ENCODE peak calls at places on chromosome 5, in seven cellular contexts. J, C, W, X, I, F and T are unnamed samples.

GRCh38 chr5:159548517-159548916 is 218.2 kb upstream of the IL12B start:
- DNase-seq in J (no peak), C (no peak), W (no peak), X (no peak), I (no peak), F (no peak), T (no peak)

GRCh38 chr5:181100121-181101015 is 30.6 kb downstream of the OR2V1 start:
- DNase-seq in J (no peak), C (no peak), W (no peak), X (no peak), I (no peak), F (no peak), T (peak; percentile 57)

GRCh38 chr5:115586525-115587146 is 15.6 kb downstream of the TICAM2 start:
- DNase-seq in J (no peak), C (no peak), W (peak; percentile 54), X (no peak), I (no peak), F (no peak), T (no peak)

GRCh38 chr5:154756871-154757646 is 1.9 kb downstream of the LARP1 start:
- DNase-seq in J (no peak), C (no peak), W (peak; percentile 30), X (peak; percentile 57), I (peak; percentile 36), F (peak; percentile 48), T (peak; percentile 59)

GRCh38 chr5:154198611-154199230 is 8.2 kb downstream of the GALNT10 start:
- DNase-seq in J (peak; percentile 58), C (no peak), W (peak; percentile 89), X (no peak), I (no peak), F (no peak), T (no peak)

GRCh38 chr5:84688566-84688965 is 303.9 kb upstream of the EDIL3 start:
- DNase-seq in J (peak; percentile 90), C (no peak), W (peak; percentile 72), X (no peak), I (no peak), F (no peak), T (no peak)

GRCh38 chr5:11384441-11385250 is 519.6 kb downstream of the CTNND2 start:
- DNase-seq in J (no peak), C (no peak), W (no peak), X (no peak), I (no peak), F (peak; percentile 71), T (peak; percentile 69)

GRCh38 chr5:100560860-100561259 is 25.7 kb downstream of the FAM174A start:
- DNase-seq in J (no peak), C (no peak), W (peak; percentile 35), X (no peak), I (no peak), F (no peak), T (no peak)

GRCh38 chr5:58133631-58134296 is 326.1 kb downstream of the PLK2 start:
- DNase-seq in J (peak; percentile 36), C (no peak), W (peak; percentile 79), X (no peak), I (no peak), F (no peak), T (no peak)

GRCh38 chr5:1139806-1140187 is 27.9 kb upstream of the SLC12A7 start:
- DNase-seq in J (no peak), C (no peak), W (no peak), X (no peak), I (no peak), F (no peak), T (no peak)

GRCh38 chr5:159486836-159487235 is 156.5 kb upstream of the IL12B start:
- DNase-seq in J (no peak), C (no peak), W (no peak), X (no peak), I (no peak), F (no peak), T (no peak)

GRCh38 chr5:145838276-145838675 is 3.1 kb upstream of the PRELID2 start:
- DNase-seq in J (no peak), C (no peak), W (no peak), X (no peak), I (no peak), F (peak; percentile 58), T (no peak)

GRCh38 chr5:96093340-96093739 is 131.7 kb upstream of the ELL2 start:
- DNase-seq in J (no peak), C (no peak), W (no peak), X (no peak), I (no peak), F (peak; percentile 81), T (no peak)

GRCh38 chr5:92885950-92886349 is 695.1 kb downstream of the NR2F1-AS1 start:
- DNase-seq in J (no peak), C (no peak), W (no peak), X (no peak), I (no peak), F (no peak), T (peak; percentile 47)

GRCh38 chr5:52880541-52880940 is 92.8 kb downstream of the ITGA1 start:
- DNase-seq in J (no peak), C (no peak), W (no peak), X (no peak), I (no peak), F (no peak), T (no peak)

GRCh38 chr5:133624316-133624715 is 12.0 kb upstream of the FSTL4 start:
- DNase-seq in J (no peak), C (no peak), W (no peak), X (no peak), I (no peak), F (no peak), T (no peak)

GRCh38 chr5:88109806-88110205 is 158.8 kb downstream of the TMEM161B start:
- DNase-seq in J (no peak), C (no peak), W (peak; percentile 2), X (no peak), I (no peak), F (no peak), T (no peak)

GRCh38 chr5:135986891-135987401 is 32.2 kb upstream of the LECT2 start:
- DNase-seq in J (no peak), C (no peak), W (peak; percentile 38), X (no peak), I (no peak), F (no peak), T (no peak)

GRCh38 chr5:124774002-124774318 is 27.5 kb upstream of the ZNF608 start:
- DNase-seq in J (no peak), C (no peak), W (no peak), X (no peak), I (no peak), F (no peak), T (no peak)

GRCh38 chr5:36403601-36404311 is 102.1 kb upstream of the RANBP3L start:
- DNase-seq in J (peak; percentile 11), C (no peak), W (peak; percentile 32), X (peak; percentile 69), I (peak; percentile 85), F (no peak), T (no peak)

GRCh38 chr5:176743136-176743827 is 67.1 kb upstream of the UNC5A start:
- DNase-seq in J (no peak), C (no peak), W (no peak), X (no peak), I (no peak), F (no peak), T (peak; percentile 58)

GRCh38 chr5:79448336-79448735 is 65.6 kb downstream of the HOMER1 start:
- DNase-seq in J (no peak), C (no peak), W (peak; percentile 73), X (no peak), I (no peak), F (no peak), T (no peak)

GRCh38 chr5:170631471-170632195 is 127.8 kb downstream of the KCNIP1 start:
- DNase-seq in J (no peak), C (peak; percentile 33), W (no peak), X (peak; percentile 34), I (no peak), F (no peak), T (peak; percentile 69)

GRCh38 chr5:82174128-82174918 is 103.8 kb downstream of the RPS23 start:
- DNase-seq in J (no peak), C (peak; percentile 60), W (peak; percentile 85), X (peak; percentile 42), I (peak; percentile 53), F (peak; percentile 65), T (peak; percentile 68)

GRCh38 chr5:93305984-93306383 is 275.0 kb downstream of the NR2F1-AS1 start:
- DNase-seq in J (no peak), C (no peak), W (no peak), X (no peak), I (no peak), F (no peak), T (peak; percentile 3)

GRCh38 chr5:79560774-79561524 is 47.0 kb upstream of the HOMER1 start:
- DNase-seq in J (no peak), C (no peak), W (peak; percentile 67), X (no peak), I (no peak), F (no peak), T (no peak)

GRCh38 chr5:136174021-136174659 is 18.8 kb downstream of the SMIM32 start:
- DNase-seq in J (peak; percentile 32), C (peak; percentile 15), W (peak; percentile 75), X (no peak), I (no peak), F (no peak), T (no peak)

GRCh38 chr5:96256795-96257470 is 176.1 kb downstream of the PCSK1 start:
- DNase-seq in J (peak; percentile 78), C (peak; percentile 49), W (peak; percentile 96), X (peak; percentile 27), I (peak; percentile 18), F (no peak), T (peak; percentile 12)

GRCh38 chr5:148120317-148120716 is 48.0 kb upstream of the SPINK14 start:
- DNase-seq in J (no peak), C (no peak), W (no peak), X (no peak), I (no peak), F (no peak), T (no peak)

DNA sequence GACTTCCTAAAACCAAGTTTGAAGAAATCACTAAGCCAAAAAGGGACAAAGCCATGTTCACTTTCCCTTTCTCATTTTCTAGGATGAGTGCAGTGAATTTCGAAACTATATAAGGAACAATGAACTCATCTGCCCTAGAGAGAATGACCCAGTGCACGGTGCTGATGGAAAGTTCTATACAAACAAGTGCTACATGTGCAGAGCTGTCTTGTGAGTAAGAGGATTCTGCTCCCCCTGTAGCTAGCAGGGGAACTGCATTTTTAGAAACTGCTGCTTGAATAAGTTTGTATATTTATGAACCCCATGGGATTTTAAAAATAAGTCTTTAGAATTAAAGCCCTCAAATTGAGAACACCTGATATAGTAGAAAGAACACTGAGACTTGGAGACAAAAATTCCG is 42.7 kb upstream of the SPINK14 start:
- DNase-seq in J (no peak), C (no peak), W (peak; percentile 8), X (no peak), I (no peak), F (no peak), T (no peak)
- TF ChIP-seq CTCF in J (peak; percentile 39), C (no peak), W (no peak), X (no peak), I (no peak), F (no peak), T (peak; percentile 32)

GRCh38 chr5:143322931-143323330 is 80.6 kb downstream of the NR3C1 start:
- DNase-seq in J (no peak), C (no peak), W (peak; percentile 48), X (no peak), I (no peak), F (no peak), T (no peak)
- TF ChIP-seq CTCF in J (no peak), C (no peak), W (no peak), X (no peak), I (no peak), F (no peak), T (no peak)

GRCh38 chr5:108617467-108618435 is 129.9 kb upstream of the FER start:
- DNase-seq in J (no peak), C (no peak), W (no peak), X (no peak), I (no peak), F (no peak), T (no peak)
- TF ChIP-seq CTCF in J (no peak), C (no peak), W (no peak), X (no peak), I (no peak), F (no peak), T (no peak)

GRCh38 chr5:71782771-71783770 is 64.0 kb downstream of the CARTPT start:
- DNase-seq in J (peak; percentile 36), C (peak; percentile 59), W (peak; percentile 75), X (peak; percentile 82), I (peak; percentile 28), F (peak; percentile 69), T (peak; percentile 81)
- TF ChIP-seq CTCF in J (peak; percentile 94), C (peak; percentile 79), W (peak; percentile 85), X (peak; percentile 89), I (no peak), F (peak; percentile 68), T (peak; percentile 76)